ENCODE peak calls at places on chromosome 9, in four cellular contexts. E is brain microvascular endothelial cell; O is AG10803; K is CD8-positive, alpha-beta T cell. G is an unnamed sample.
A peak's percentile ranks its signal among the peaks of the same experiment; 100 is the strongest.

GRCh38 chr9:6230037-6230778 is 14.6 kb downstream of the IL33 start:
- DNase-seq in E (peak; percentile 35), O (no peak), K (no peak), G (no peak)

GRCh38 chr9:137116728-137117127 is 2.2 kb upstream of the DPP7 start:
- DNase-seq in E (no peak), O (no peak), K (no peak), G (no peak)

GRCh38 chr9:19173598-19174125 is 46.4 kb upstream of the PLIN2 start:
- DNase-seq in E (no peak), O (no peak), K (no peak), G (no peak)

GRCh38 chr9:98807070-98807810 is at the start of gene GALNT12:
- DNase-seq in E (no peak), O (no peak), K (peak; percentile 51), G (no peak)

GRCh38 chr9:6348766-6349165 is 20.6 kb downstream of the TPD52L3 start:
- DNase-seq in E (no peak), O (no peak), K (no peak), G (no peak)

GRCh38 chr9:27548055-27548741 is 18.6 kb upstream of the MOB3B start:
- DNase-seq in E (no peak), O (peak; percentile 49), K (no peak), G (no peak)

GRCh38 chr9:8579661-8580060 is 780.1 kb upstream of the DMAC1 start:
- DNase-seq in E (no peak), O (no peak), K (no peak), G (no peak)

GRCh38 chr9:83041771-83042170 is 21.2 kb downstream of the RASEF start:
- DNase-seq in E (no peak), O (no peak), K (no peak), G (no peak)

GRCh38 chr9:35341585-35341984 is 148.3 kb upstream of the RUSC2 start:
- DNase-seq in E (peak; percentile 28), O (peak; percentile 88), K (no peak), G (peak; percentile 22)

GRCh38 chr9:99803694-99804093 is 18.0 kb upstream of the NR4A3 start:
- DNase-seq in E (no peak), O (no peak), K (no peak), G (no peak)

GRCh38 chr9:93154293-93154903 is 20.3 kb upstream of the NINJ1 start:
- DNase-seq in E (no peak), O (no peak), K (peak; percentile 36), G (no peak)

GRCh38 chr9:114225534-114226288 is 70.4 kb downstream of the COL27A1 start:
- DNase-seq in E (no peak), O (peak; percentile 60), K (no peak), G (no peak)

GRCh38 chr9:16154570-16155078 is 601.8 kb downstream of the CCDC171 start:
- DNase-seq in E (no peak), O (no peak), K (peak; percentile 40), G (peak; percentile 75)

GRCh38 chr9:133162802-133163558 is 734 bp downstream of the GBGT1 start:
- DNase-seq in E (no peak), O (no peak), K (no peak), G (no peak)

GRCh38 chr9:133334161-133334560 is 1.8 kb downstream of the SURF6 start:
- DNase-seq in E (no peak), O (no peak), K (no peak), G (no peak)

GRCh38 chr9:27394154-27394825 is 97.3 kb upstream of the EQTN start:
- DNase-seq in E (no peak), O (peak; percentile 13), K (no peak), G (no peak)

GRCh38 chr9:419571-420156 is 205.0 kb downstream of the DOCK8 start:
- DNase-seq in E (peak; percentile 12), O (peak; percentile 50), K (no peak), G (no peak)

GRCh38 chr9:124574944-124575343 is 67.7 kb upstream of the NR5A1 start:
- DNase-seq in E (peak; percentile 53), O (peak; percentile 78), K (no peak), G (no peak)

GRCh38 chr9:132447346-132447745 is 37.3 kb downstream of the CFAP77 start:
- DNase-seq in E (no peak), O (no peak), K (no peak), G (no peak)

GRCh38 chr9:38761334-38761733 is 41.4 kb upstream of the FAM240B start:
- DNase-seq in E (no peak), O (no peak), K (no peak), G (no peak)

GRCh38 chr9:31776471-31776870 is 608.0 kb upstream of the ACO1 start:
- DNase-seq in E (no peak), O (no peak), K (no peak), G (no peak)

GRCh38 chr9:16293610-16294009 is 576.9 kb downstream of the BNC2 start:
- DNase-seq in E (no peak), O (peak; percentile 55), K (no peak), G (no peak)

GRCh38 chr9:127660886-127661285 is 45.9 kb upstream of the CFAP157 start:
- DNase-seq in E (no peak), O (no peak), K (no peak), G (no peak)
- H3K4me3 ChIP-seq in E (no peak overlapping the region), O (no peak overlapping the region), K (no peak overlapping the region), G (no peak overlapping the region)

GRCh38 chr9:122580360-122580759 is 2.8 kb downstream of the OR1L8 start:
- DNase-seq in E (peak; percentile 53), O (peak; percentile 84), K (no peak), G (no peak)
- H3K4me3 ChIP-seq in E (no peak overlapping the region), O (no peak overlapping the region), K (no peak overlapping the region), G (no peak overlapping the region)

GRCh38 chr9:120922404-120923173 is 4.0 kb downstream of the TRAF1 start:
- DNase-seq in E (no peak), O (no peak), K (no peak), G (no peak)
- H3K4me3 ChIP-seq in E (no peak overlapping the region), O (no peak overlapping the region), K (peak overlapping the region; percentile 5), G (no peak overlapping the region)

GRCh38 chr9:130837002-130837511 is 2.0 kb downstream of the ABL1 start:
- DNase-seq in E (no peak), O (peak; percentile 93), K (no peak), G (no peak)
- H3K4me3 ChIP-seq in E (peak overlapping the region; percentile 71), O (peak overlapping the region; percentile 84), K (no peak overlapping the region), G (no peak overlapping the region)

GRCh38 chr9:91362212-91362611 is 494 bp upstream of the AUH start:
- DNase-seq in E (no peak), O (no peak), K (no peak), G (no peak)

GRCh38 chr9:91359083-91359482 is 2.6 kb downstream of the AUH start:
- DNase-seq in E (no peak), O (no peak), K (no peak), G (no peak)

GRCh38 chr9:91361294-91362201 is at the start of gene AUH:
- DNase-seq in E (peak; percentile 46), O (peak; percentile 70), K (peak; percentile 83), G (peak; percentile 60)

GRCh38 chr9:91360551-91361293 is 996 bp downstream of the AUH start:
- DNase-seq in E (no peak), O (no peak), K (no peak), G (no peak)

DNA sequence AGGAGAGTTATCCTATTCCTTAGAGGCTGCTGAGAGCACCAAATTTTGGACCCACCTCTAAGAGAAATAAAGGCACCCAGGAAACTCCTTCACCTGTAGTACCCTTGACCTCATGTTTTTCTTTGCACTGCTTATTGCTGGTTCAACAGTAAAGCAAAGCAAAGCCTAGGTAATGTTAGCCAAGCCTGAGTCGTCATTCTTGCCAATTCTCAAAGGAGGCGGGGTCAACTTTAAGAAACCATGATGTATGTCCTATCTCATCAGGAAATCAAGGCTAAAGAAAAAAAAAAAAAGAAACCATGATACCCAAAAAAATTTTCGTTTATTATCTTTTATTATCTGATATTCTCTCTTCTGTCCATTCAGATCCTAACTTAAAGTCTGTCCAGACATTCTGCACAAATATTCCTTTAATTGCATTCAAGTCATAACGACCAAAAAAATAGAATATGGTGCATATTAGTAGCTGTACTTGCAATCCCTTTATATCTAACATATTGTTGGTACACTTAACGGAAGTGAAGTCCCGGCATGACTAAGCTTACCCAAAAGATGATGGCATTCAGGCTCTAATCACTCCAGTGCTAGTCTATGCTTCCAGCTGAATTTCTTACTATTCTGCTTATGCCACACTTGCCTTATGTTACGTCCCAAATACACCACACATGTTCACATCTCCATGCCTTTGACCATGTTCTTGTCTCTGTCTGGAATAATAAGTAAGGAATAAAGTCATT is 1.8 kb downstream of the AUH start:
- DNase-seq in E (no peak), O (no peak), K (no peak), G (no peak)
- H3K4me3 ChIP-seq in E (no peak overlapping the region), O (peak overlapping the region; percentile 91), K (no peak overlapping the region), G (peak overlapping the region; percentile 89)

GRCh38 chr9:96874947-96875459 is 20.7 kb upstream of the ZNF782 start:
- DNase-seq in E (peak; percentile 18), O (no peak), K (peak; percentile 28), G (peak; percentile 12)
- H3K4me3 ChIP-seq in E (peak overlapping the region; percentile 62), O (no peak overlapping the region), K (peak overlapping the region; percentile 45), G (peak overlapping the region; percentile 50)

GRCh38 chr9:135087899-135088347 is 455 bp downstream of the OLFM1 start:
- DNase-seq in E (no peak), O (no peak), K (no peak), G (no peak)
- H3K4me3 ChIP-seq in E (no peak overlapping the region), O (peak overlapping the region; percentile 27), K (no peak overlapping the region), G (no peak overlapping the region)

GRCh38 chr9:129174724-129175514 is 3.1 kb downstream of the IER5L start:
- DNase-seq in E (peak; percentile 76), O (peak; percentile 97), K (peak; percentile 43), G (peak; percentile 31)
- H3K4me3 ChIP-seq in E (peak overlapping the region; percentile 94), O (peak overlapping the region; percentile 77), K (peak overlapping the region; percentile 86), G (peak overlapping the region; percentile 66)

DNA sequence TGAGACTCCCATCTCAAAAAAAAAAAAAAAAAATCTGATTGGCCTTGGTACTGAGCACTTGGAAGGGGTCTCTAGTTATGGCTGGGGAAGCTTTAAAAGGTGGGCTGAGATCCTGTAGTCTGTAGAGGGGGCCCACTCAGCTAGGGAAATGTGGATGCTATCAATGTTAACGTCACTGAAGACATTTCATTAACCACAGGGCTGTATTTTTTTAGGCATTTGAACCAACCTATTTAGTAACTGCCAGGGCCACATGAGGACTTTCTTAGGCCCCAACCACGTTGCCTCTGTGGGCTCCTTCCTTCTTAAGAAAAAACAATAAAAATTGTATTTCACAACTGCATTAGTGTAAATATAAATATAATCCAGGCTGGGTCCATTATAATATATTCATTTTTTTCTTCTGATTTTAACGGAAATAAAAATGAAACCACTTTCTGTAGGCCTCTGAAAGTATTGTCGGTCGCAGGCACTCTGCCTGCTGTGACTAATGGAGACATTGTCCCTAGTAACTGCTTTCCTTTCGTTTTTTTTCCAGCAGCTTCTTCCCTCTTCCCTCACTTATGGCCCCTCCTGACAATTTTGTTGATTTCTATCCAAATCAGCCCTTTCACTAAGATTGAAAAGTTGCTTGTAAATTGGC is 71.6 kb downstream of the GCNT1 start:
- DNase-seq in E (no peak), O (peak; percentile 66), K (no peak), G (no peak)
- H3K4me3 ChIP-seq in E (no peak overlapping the region), O (no peak overlapping the region), K (no peak overlapping the region), G (no peak overlapping the region)

G was measured in Jurkat, Clone E6-1.